ENCODE peak calls at places on chromosomes 1 and 21, in ten cellular contexts. E, H, X, A, V, Q, R, Y, S and C are unnamed samples.

GRCh38 chr1:25744636-25745425 is 55.2 kb upstream of the SELENON start:
- DNase-seq in E (no peak), H (no peak), X (no peak), A (no peak), V (no peak), Q (no peak), R (no peak), Y (no peak), S (no peak), C (no peak)

GRCh38 chr1:219568728-219569127 is 44.2 kb downstream of the ZC3H11B start:
- DNase-seq in E (no peak), H (no peak), X (no peak), A (peak), V (peak), Q (no peak), R (no peak), Y (no peak), S (no peak), C (no peak)

GRCh38 chr1:35655196-35655595 is 13.9 kb upstream of the PSMB2 start:
- DNase-seq in E (no peak), H (peak), X (no peak), A (no peak), V (no peak), Q (no peak), R (no peak), Y (no peak), S (no peak), C (no peak)

GRCh38 chr1:17943506-17943905 is 164.1 kb upstream of the IGSF21 start:
- DNase-seq in E (no peak), H (no peak), X (no peak), A (no peak), V (no peak), Q (no peak), R (no peak), Y (no peak), S (no peak), C (no peak)

GRCh38 chr1:24209097-24209496 is 22.0 kb upstream of the IFNLR1 start:
- DNase-seq in E (no peak), H (no peak), X (no peak), A (no peak), V (no peak), Q (no peak), R (no peak), Y (no peak), S (no peak), C (no peak)

GRCh38 chr1:24996983-24997893 is 67.2 kb upstream of the RUNX3 start:
- DNase-seq in E (no peak), H (no peak), X (no peak), A (no peak), V (no peak), Q (no peak), R (no peak), Y (no peak), S (no peak), C (no peak)

GRCh38 chr1:86704972-86705632 is 726 bp downstream of the SH3GLB1 start:
- DNase-seq in E (peak), H (peak), X (peak), A (peak), V (peak), Q (peak), R (peak), Y (peak), S (no peak), C (peak)

GRCh38 chr1:161440312-161440894 is 64.9 kb upstream of the FCGR2A start:
- DNase-seq in E (peak), H (peak), X (peak), A (peak), V (peak), Q (no peak), R (peak), Y (peak), S (peak), C (no peak)

GRCh38 chr21:33948096-33948950 is 32.7 kb upstream of the ATP5PO start:
- DNase-seq in E (peak), H (peak), X (peak), A (peak), V (peak), Q (peak), R (no peak), Y (peak), S (peak), C (peak)

GRCh38 chr1:84479998-84480397 is 932 bp downstream of the RPF1 start:
- DNase-seq in E (no peak), H (no peak), X (no peak), A (peak), V (no peak), Q (no peak), R (no peak), Y (no peak), S (no peak), C (no peak)

GRCh38 chr1:218426343-218426657 is 81.2 kb downstream of the TGFB2 start:
- DNase-seq in E (peak), H (no peak), X (no peak), A (peak), V (peak), Q (no peak), R (no peak), Y (peak), S (no peak), C (no peak)

GRCh38 chr21:29378814-29379213 is 80.1 kb downstream of the BACH1 start:
- DNase-seq in E (no peak), H (no peak), X (peak), A (no peak), V (peak), Q (no peak), R (no peak), Y (no peak), S (no peak), C (no peak)

GRCh38 chr1:211135342-211135950 is 1.5 kb upstream of the KCNH1 start:
- DNase-seq in E (no peak), H (no peak), X (peak), A (peak), V (peak), Q (no peak), R (no peak), Y (no peak), S (no peak), C (no peak)